ENCODE peak calls at places on chromosomes 3 and 15, in nine cellular contexts. S is prostate gland; P is progenitor cell of endocrine pancreas; W is right cardiac atrium; G is lung microvascular endothelial cell; U is effector CD4-positive, alpha-beta T cell; J is stimulated activated naive CD4-positive, alpha-beta T cell treated with Interleukin-2 at 50 U/mL for 16 hours; C is HS-5; Y is stimulated activated CD4-positive, alpha-beta T cell treated with anti-CD3 and anti-CD28 coated beads, Interleukin-2, amount 100 ng/mL, for 24 hours. A is an unnamed sample.

GRCh38 chr3:61946925-61947324 is 385.6 kb downstream of the PTPRG start:
- DNase-seq in S (no peak), P (no peak), W (no peak), G (no peak), U (no peak), J (no peak), C (no peak), Y (no peak), A (no peak)

GRCh38 chr3:32285910-32286309 is 47.4 kb downstream of the CMTM8 start:
- DNase-seq in S (no peak), P (no peak), W (no peak), G (peak), U (no peak), J (no peak), C (no peak), Y (no peak), A (no peak)

GRCh38 chr3:38623539-38623938 is 25.9 kb downstream of the SCN5A start:
- DNase-seq in S (no peak), P (peak), W (no peak), G (no peak), U (no peak), J (no peak), C (no peak), Y (no peak), A (no peak)

GRCh38 chr3:67327582-67327981 is 326.8 kb downstream of the SUCLG2 start:
- DNase-seq in S (no peak), P (no peak), W (no peak), G (no peak), U (no peak), J (no peak), C (no peak), Y (no peak), A (no peak)

GRCh38 chr15:33008284-33009011 is 186.1 kb downstream of the FMN1 start:
- DNase-seq in S (no peak), P (no peak), W (no peak), G (no peak), U (no peak), J (no peak), C (no peak), Y (no peak), A (no peak)

GRCh38 chr15:100030586-100031249 is 297.5 kb upstream of the LYSMD4 start:
- DNase-seq in S (no peak), P (no peak), W (no peak), G (no peak), U (no peak), J (no peak), C (peak), Y (no peak), A (no peak)

GRCh38 chr3:141153679-141153966 is 78.0 kb upstream of the PXYLP1 start:
- DNase-seq in S (no peak), P (no peak), W (no peak), G (no peak), U (no peak), J (no peak), C (no peak), Y (no peak), A (no peak)

GRCh38 chr3:156473341-156473740 is 81.6 kb downstream of the SSR3 start:
- DNase-seq in S (no peak), P (no peak), W (no peak), G (no peak), U (no peak), J (no peak), C (no peak), Y (no peak), A (no peak)

GRCh38 chr3:42707620-42708355 is 5.2 kb upstream of the HHATL start:
- DNase-seq in S (no peak), P (no peak), W (peak), G (no peak), U (no peak), J (no peak), C (no peak), Y (no peak), A (no peak)

GRCh38 chr15:56052389-56053045 is 59.1 kb upstream of the NEDD4 start:
- DNase-seq in S (no peak), P (no peak), W (no peak), G (peak), U (no peak), J (no peak), C (peak), Y (no peak), A (no peak)

GRCh38 chr3:13013994-13014754 is 59.1 kb downstream of the IQSEC1 start:
- DNase-seq in S (no peak), P (no peak), W (peak), G (no peak), U (no peak), J (peak), C (no peak), Y (peak), A (no peak)